ENCODE peak calls at places on chromosome 12, in four cellular contexts. R, A, G and N are unnamed samples.

GRCh38 chr12:67468549-67469245 is 179.8 kb upstream of the DYRK2 start:
- DNase-seq in G (no peak), R (no peak), A (no peak), N (no peak)

GRCh38 chr12:88944403-88944802 is 364.1 kb upstream of the KITLG start:
- DNase-seq in R (peak), G (no peak), A (peak), N (no peak)

GRCh38 chr12:52004042-52004648 is 2.6 kb upstream of the TAMALIN start:
- DNase-seq in R (peak), A (peak), G (no peak), N (no peak)

GRCh38 chr12:53722450-53723041 is 4.7 kb downstream of the CALCOCO1 start:
- DNase-seq in A (peak), R (peak), G (no peak), N (no peak)

GRCh38 chr12:132597333-132598283 is 12.8 kb downstream of the LRCOL1 start:
- DNase-seq in R (peak), G (no peak), A (peak), N (no peak)

GRCh38 chr12:54463484-54463883 is 9.9 kb downstream of the GTSF1 start:
- DNase-seq in A (peak), G (no peak), R (peak), N (no peak)

GRCh38 chr12:70989232-70989631 is 68.7 kb upstream of the PTPRR start:
- DNase-seq in R (peak), A (peak), G (no peak), N (no peak)

GRCh38 chr12:66217342-66217929 is 28.4 kb downstream of the IRAK3 start:
- DNase-seq in R (no peak), G (no peak), A (no peak), N (no peak)

GRCh38 chr12:98955284-98955683 is 310.2 kb downstream of the APAF1 start:
- DNase-seq in G (peak), R (no peak), A (peak), N (no peak)

GRCh38 chr12:111881712-111882111 is 39.7 kb downstream of the MAPKAPK5 start:
- DNase-seq in A (no peak), G (peak), R (no peak), N (no peak)

GRCh38 chr12:27095346-27095745 is 13.0 kb upstream of the C12orf71 start:
- DNase-seq in R (no peak), G (no peak), A (no peak), N (no peak)

GRCh38 chr12:47816646-47817271 is 2.9 kb downstream of the HDAC7 start:
- DNase-seq in R (no peak), A (peak), G (no peak), N (no peak)

GRCh38 chr12:47818382-47818700 is 1.4 kb downstream of the HDAC7 start:
- DNase-seq in A (no peak), R (no peak), G (no peak), N (no peak)

GRCh38 chr12:47818701-47819543 is 781 bp downstream of the HDAC7 start:
- DNase-seq in G (peak), R (no peak), A (no peak), N (no peak)

GRCh38 chr12:47817272-47818006 is 2.3 kb downstream of the HDAC7 start:
- DNase-seq in A (no peak), R (no peak), G (no peak), N (no peak)

GRCh38 chr12:47818007-47818376 is 1.7 kb downstream of the HDAC7 start:
- DNase-seq in R (no peak), G (no peak), A (no peak), N (no peak)
- TF ChIP-seq CTCF in R (no peak), G (no peak), A (peak), N (no peak)

GRCh38 chr12:121791671-121792496 is 1.6 kb downstream of the RHOF start:
- DNase-seq in A (no peak), R (no peak), G (no peak), N (no peak)
- TF ChIP-seq CTCF in A (no peak), R (no peak), G (no peak), N (no peak)

DNA sequence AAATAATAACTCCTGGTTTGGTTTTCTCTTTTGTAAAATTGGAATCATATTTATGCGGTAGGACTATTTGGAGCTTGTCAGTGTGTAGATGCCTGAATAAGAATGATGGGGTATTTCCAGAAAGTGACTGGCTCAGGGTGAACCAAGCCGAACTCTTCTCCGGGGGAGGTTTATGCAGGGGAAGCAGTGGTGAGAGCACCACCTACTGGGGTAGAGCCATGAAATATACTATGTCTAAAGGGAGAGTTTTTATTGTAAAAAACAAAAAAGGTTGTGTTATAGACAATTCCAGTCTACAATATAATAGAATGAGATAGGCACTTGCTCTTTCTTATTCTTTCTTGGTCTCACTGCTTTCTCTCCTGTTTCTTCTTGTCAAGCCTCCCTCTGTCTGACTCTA is 222.9 kb upstream of the SLC16A7 start:
- DNase-seq in R (peak), G (no peak), A (peak), N (no peak)
- TF ChIP-seq CTCF in R (peak), G (peak), A (peak), N (no peak)

GRCh38 chr12:50055831-50056628 is 1.4 kb upstream of the ASIC1 start:
- DNase-seq in G (peak), A (peak), R (peak), N (no peak)
- TF ChIP-seq CTCF in G (peak), A (peak), R (peak), N (peak)

GRCh38 chr12:120901818-120902217 is 2.3 kb downstream of the SPPL3 start:
- DNase-seq in A (no peak), G (no peak), R (no peak), N (no peak)

GRCh38 chr12:120905856-120906384 is 1.8 kb upstream of the SPPL3 start:
- DNase-seq in A (no peak), G (no peak), R (no peak), N (no peak)

GRCh38 chr12:120902846-120903381 is 1.2 kb downstream of the SPPL3 start:
- DNase-seq in G (no peak), R (no peak), A (no peak), N (no peak)

GRCh38 chr12:120903382-120903817 is 758 bp downstream of the SPPL3 start:
- DNase-seq in A (peak), G (peak), R (peak), N (no peak)

DNA sequence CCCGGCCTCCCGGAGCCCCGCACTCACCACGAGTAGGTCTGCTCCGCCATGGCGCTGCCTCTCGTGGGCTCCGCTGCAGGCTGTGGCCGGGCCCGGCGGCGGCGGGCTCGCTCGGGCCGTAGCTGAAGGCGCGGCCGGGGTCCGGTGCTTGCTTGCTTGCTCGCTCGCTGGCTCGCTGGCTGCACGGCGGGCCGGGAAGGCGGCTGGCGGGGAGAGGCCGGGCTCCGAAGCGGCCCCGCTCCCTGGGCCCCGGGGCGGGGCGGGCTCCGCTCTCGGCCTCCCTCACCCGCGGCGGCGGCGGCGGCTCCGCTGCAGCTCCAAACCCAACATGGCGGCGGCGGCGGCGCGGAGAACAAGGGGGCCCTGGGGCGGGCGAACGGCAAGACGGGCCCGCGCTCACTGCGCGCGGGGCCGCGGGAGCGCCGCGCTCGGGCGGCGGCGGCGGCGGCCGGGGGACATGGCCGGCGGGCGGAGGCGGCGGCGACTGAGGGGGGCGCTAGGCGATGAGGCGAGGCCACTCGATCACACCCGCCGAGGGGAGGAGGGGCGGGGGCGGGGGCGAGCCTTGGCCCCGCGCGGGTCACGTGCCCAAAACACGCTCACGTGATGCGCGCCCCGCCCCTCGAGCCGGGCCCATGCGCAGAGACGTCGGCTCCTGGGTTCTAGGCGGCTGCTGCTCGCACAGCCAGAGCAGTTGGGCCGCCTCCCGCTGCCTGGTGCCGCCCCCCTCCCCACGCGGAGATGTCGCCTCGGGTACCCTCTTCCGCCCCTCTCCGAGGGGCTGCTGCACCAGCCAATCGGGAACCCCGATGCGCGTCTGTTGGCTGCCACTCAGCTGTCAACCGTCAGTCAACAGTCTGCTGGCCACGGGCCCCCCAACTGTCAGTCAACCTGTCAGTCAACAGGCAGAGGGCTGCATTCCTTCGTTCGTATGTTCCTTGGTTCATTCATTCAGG is at the start of gene SPPL3:
- DNase-seq in G (peak), A (peak), R (peak), N (no peak)
- TF ChIP-seq CTCF in G (peak), A (no peak), R (no peak), N (no peak)

GRCh38 chr12:48180424-48180823 is 3.0 kb upstream of the CCDC184 start:
- DNase-seq in G (no peak), A (no peak), R (no peak), N (no peak)
- TF ChIP-seq CTCF in G (no peak), A (no peak), R (no peak), N (no peak)

GRCh38 chr12:11722071-11722470 is 72.6 kb downstream of the ETV6 start:
- DNase-seq in R (no peak), G (no peak), A (no peak), N (no peak)
- TF ChIP-seq CTCF in R (no peak), G (no peak), A (no peak), N (no peak)

GRCh38 chr12:12018454-12018853 is 52.3 kb upstream of the BCL2L14 start:
- DNase-seq in G (no peak), A (peak), R (peak), N (no peak)

GRCh38 chr12:12016284-12017100 is 54.2 kb upstream of the BCL2L14 start:
- DNase-seq in R (no peak), G (no peak), A (no peak), N (no peak)

GRCh38 chr12:12019881-12020280 is 50.9 kb upstream of the BCL2L14 start:
- DNase-seq in R (no peak), A (no peak), G (no peak), N (no peak)

GRCh38 chr12:12017135-12017581 is 53.6 kb upstream of the BCL2L14 start:
- DNase-seq in A (no peak), G (no peak), R (no peak), N (no peak)

DNA sequence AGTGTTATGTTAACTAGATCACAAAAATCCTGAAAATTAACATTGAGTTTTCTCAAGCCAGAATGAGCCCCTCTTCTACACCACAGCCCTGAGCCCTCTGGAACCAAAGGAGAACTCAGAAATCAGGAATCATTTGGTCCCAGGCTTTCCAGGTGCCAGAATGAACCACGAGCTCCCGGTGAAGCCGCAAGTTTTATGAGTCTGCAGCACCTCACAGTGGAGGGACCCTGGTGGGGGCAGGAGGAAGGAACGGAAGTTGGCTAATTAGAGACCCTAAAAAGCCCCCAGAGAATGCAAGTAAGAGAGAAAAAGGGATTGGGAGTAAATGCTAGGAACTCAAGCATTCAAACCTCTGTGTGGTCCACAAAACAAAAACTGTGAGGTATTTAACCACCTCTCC is 52.9 kb upstream of the BCL2L14 start:
- DNase-seq in G (no peak), R (no peak), A (peak), N (no peak)
- TF ChIP-seq CTCF in G (peak), R (no peak), A (peak), N (no peak)

GRCh38 chr12:101698782-101699347 is 1.4 kb downstream of the CHPT1 start:
- DNase-seq in G (peak), R (peak), A (peak), N (no peak)
- TF ChIP-seq CTCF in G (peak), R (peak), A (peak), N (no peak)